ENCODE peak calls at places on chromosomes 6 and 20, in six cellular contexts. K is mesothelial cell of epicardium, D is astrocyte of the spinal cord, E is progenitor cell of endocrine pancreas, S is AG04450, H is cardiac fibroblast. B is an unnamed sample.

GRCh38 chr20:52098186-52098585 is 93.4 kb downstream of the ZFP64 start:
- DNase-seq in K (no peak), D (no peak), E (no peak), S (no peak), H (no peak), B (no peak)

GRCh38 chr20:46350201-46350985 is 42.1 kb upstream of the CDH22 start:
- DNase-seq in K (no peak), D (peak), E (no peak), S (peak), H (peak), B (no peak)

GRCh38 chr6:104711371-104711770 is 148.3 kb downstream of the HACE1 start:
- DNase-seq in K (no peak), D (peak), E (no peak), S (no peak), H (peak), B (peak)

GRCh38 chr6:81465859-81466258 is 286.6 kb downstream of the TENT5A start:
- DNase-seq in K (no peak), D (peak), E (no peak), S (no peak), H (peak), B (no peak)

GRCh38 chr20:34472246-34472925 is 43.8 kb upstream of the DYNLRB1 start:
- DNase-seq in K (no peak), D (peak), E (no peak), S (no peak), H (peak), B (peak)

GRCh38 chr6:31538805-31539400 is 2.9 kb downstream of the DDX39B start:
- DNase-seq in K (no peak), D (no peak), E (no peak), S (no peak), H (no peak), B (no peak)

GRCh38 chr6:32974541-32975308 is 6.3 kb downstream of the BRD2 start:
- DNase-seq in K (no peak), D (no peak), E (no peak), S (no peak), H (no peak), B (no peak)

GRCh38 chr6:24357336-24358218 is at the start of gene DCDC2:
- DNase-seq in K (no peak), D (no peak), E (peak), S (no peak), H (peak), B (no peak)

GRCh38 chr20:19482726-19483125 is 270.3 kb downstream of the SLC24A3 start:
- DNase-seq in K (no peak), D (no peak), E (no peak), S (no peak), H (no peak), B (no peak)

GRCh38 chr6:80440496-80441160 is 334.2 kb downstream of the BCKDHB start:
- DNase-seq in K (no peak), D (no peak), E (no peak), S (no peak), H (no peak), B (no peak)

GRCh38 chr6:14108571-14109410 is 8.8 kb upstream of the CD83 start:
- DNase-seq in K (no peak), D (no peak), E (no peak), S (no peak), H (no peak), B (no peak)

GRCh38 chr6:54238407-54238806 is 69.8 kb upstream of the TINAG start:
- DNase-seq in K (no peak), D (peak), E (no peak), S (peak), H (peak), B (no peak)

GRCh38 chr20:59013031-59013951 is 5.9 kb upstream of the TUBB1 start:
- DNase-seq in K (no peak), D (no peak), E (no peak), S (no peak), H (no peak), B (no peak)

GRCh38 chr20:48676795-48677447 is 150.9 kb downstream of the PREX1 start:
- DNase-seq in K (no peak), D (no peak), E (no peak), S (no peak), H (no peak), B (no peak)

GRCh38 chr6:69866351-69867074 is at the start of gene COL19A1:
- DNase-seq in K (no peak), D (peak), E (peak), S (no peak), H (peak), B (no peak)

GRCh38 chr20:376750-377149 is 3.8 kb upstream of the TRIB3 start:
- DNase-seq in K (no peak), D (no peak), E (no peak), S (no peak), H (no peak), B (no peak)

GRCh38 chr6:139330271-139330670 is 38.5 kb upstream of the TXLNB start:
- DNase-seq in K (no peak), D (no peak), E (no peak), S (no peak), H (no peak), B (no peak)

GRCh38 chr6:170279977-170280688 is 10.7 kb downstream of the DLL1 start:
- DNase-seq in K (no peak), D (no peak), E (no peak), S (no peak), H (peak), B (no peak)

GRCh38 chr20:15205719-15206118 is 868.3 kb upstream of the FLRT3 start:
- DNase-seq in K (no peak), D (no peak), E (no peak), S (no peak), H (no peak), B (no peak)

GRCh38 chr6:51844391-51844735 is 243.1 kb downstream of the PKHD1 start:
- DNase-seq in K (no peak), D (no peak), E (no peak), S (no peak), H (no peak), B (no peak)

GRCh38 chr6:129280719-129281118 is 397.8 kb downstream of the LAMA2 start:
- DNase-seq in K (no peak), D (no peak), E (no peak), S (no peak), H (peak), B (no peak)

GRCh38 chr20:48159156-48159971 is 374.1 kb upstream of the SULF2 start:
- DNase-seq in K (no peak), D (no peak), E (no peak), S (no peak), H (no peak), B (no peak)

GRCh38 chr20:61569836-61570235 is 317.8 kb downstream of the CDH4 start:
- DNase-seq in K (no peak), D (no peak), E (no peak), S (no peak), H (no peak), B (no peak)

GRCh38 chr6:85594197-85594930 is 706 bp upstream of the SNX14 start:
- DNase-seq in K (no peak), D (no peak), E (no peak), S (no peak), H (peak), B (no peak)

GRCh38 chr6:106181664-106182418 is 95.7 kb downstream of the PRDM1 start:
- DNase-seq in K (no peak), D (peak), E (no peak), S (no peak), H (peak), B (peak)

GRCh38 chr6:28606424-28607391 is 81.0 kb downstream of the GPX5 start:
- DNase-seq in K (peak), D (peak), E (no peak), S (no peak), H (peak), B (peak)

GRCh38 chr6:33923857-33924514 is 120.2 kb upstream of the MLN start:
- DNase-seq in K (no peak), D (no peak), E (no peak), S (no peak), H (no peak), B (no peak)

GRCh38 chr6:155187096-155187495 is 76.7 kb upstream of the CLDN20 start:
- DNase-seq in K (no peak), D (no peak), E (no peak), S (no peak), H (no peak), B (no peak)

GRCh38 chr6:3019749-3020320 is 20.1 kb downstream of the NQO2 start:
- DNase-seq in K (no peak), D (no peak), E (no peak), S (no peak), H (no peak), B (no peak)

GRCh38 chr6:111536888-111537287 is 53.9 kb upstream of the REV3L start:
- DNase-seq in K (no peak), D (no peak), E (no peak), S (no peak), H (peak), B (no peak)

GRCh38 chr6:348860-349396 is 42.6 kb upstream of the IRF4 start:
- DNase-seq in K (no peak), D (no peak), E (no peak), S (no peak), H (no peak), B (no peak)

GRCh38 chr6:73262701-73263569 is at the start of gene KHDC1:
- DNase-seq in K (peak), D (peak), E (peak), S (peak), H (peak), B (peak)
- TF ChIP-seq CTCF in K (no peak), D (no peak), E (no peak), S (no peak), H (peak), B (no peak)

GRCh38 chr6:17099401-17100059 is 2.3 kb upstream of the STMND1 start:
- DNase-seq in K (no peak), D (no peak), E (no peak), S (no peak), H (no peak), B (no peak)

GRCh38 chr6:17102258-17102870 is 514 bp downstream of the STMND1 start:
- DNase-seq in K (no peak), D (no peak), E (no peak), S (no peak), H (no peak), B (no peak)

GRCh38 chr6:17107768-17108325 is 6.0 kb downstream of the STMND1 start:
- DNase-seq in K (no peak), D (no peak), E (no peak), S (no peak), H (no peak), B (no peak)

GRCh38 chr6:17101422-17102257 is at the start of gene STMND1:
- DNase-seq in K (peak), D (peak), E (no peak), S (no peak), H (peak), B (peak)

DNA sequence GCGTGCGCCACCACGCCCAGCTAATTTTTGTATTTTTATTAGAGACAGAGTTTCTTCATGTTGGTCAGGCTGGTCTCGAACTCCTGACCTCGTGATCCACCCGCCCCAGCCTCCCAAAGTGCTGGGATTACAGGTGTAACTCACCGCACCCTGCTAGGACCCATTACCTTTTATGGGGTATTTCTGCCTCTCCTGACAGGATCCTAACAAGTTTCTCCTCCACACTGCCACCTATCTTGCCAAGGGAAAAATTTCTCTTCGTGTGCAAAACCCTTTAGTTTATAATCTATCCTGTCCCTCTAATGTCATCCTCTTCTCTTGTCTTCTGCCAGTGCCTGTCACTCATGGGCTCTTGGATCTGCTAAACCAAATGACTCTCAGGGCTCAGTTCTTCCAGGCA is 1.9 kb downstream of the STMND1 start:
- DNase-seq in K (no peak), D (no peak), E (no peak), S (no peak), H (no peak), B (no peak)
- TF ChIP-seq CTCF in K (no peak), D (peak), E (no peak), S (peak), H (no peak), B (no peak)

GRCh38 chr6:44004625-44005506 is 122.4 kb downstream of the MRPL14 start:
- DNase-seq in K (no peak), D (no peak), E (no peak), S (no peak), H (peak), B (no peak)
- TF ChIP-seq CTCF in K (no peak), D (peak), E (peak), S (peak), H (peak), B (no peak)

GRCh38 chr20:25083773-25084615 is 2.1 kb upstream of the VSX1 start:
- DNase-seq in K (no peak), D (no peak), E (peak), S (no peak), H (no peak), B (no peak)

GRCh38 chr20:25081730-25082497 is at the start of gene VSX1:
- DNase-seq in K (no peak), D (no peak), E (no peak), S (no peak), H (no peak), B (no peak)

GRCh38 chr20:25083141-25083772 is 1.3 kb upstream of the VSX1 start:
- DNase-seq in K (no peak), D (no peak), E (no peak), S (no peak), H (no peak), B (no peak)

GRCh38 chr20:25081065-25081729 is 744 bp downstream of the VSX1 start:
- DNase-seq in K (no peak), D (no peak), E (peak), S (no peak), H (no peak), B (peak)

DNA sequence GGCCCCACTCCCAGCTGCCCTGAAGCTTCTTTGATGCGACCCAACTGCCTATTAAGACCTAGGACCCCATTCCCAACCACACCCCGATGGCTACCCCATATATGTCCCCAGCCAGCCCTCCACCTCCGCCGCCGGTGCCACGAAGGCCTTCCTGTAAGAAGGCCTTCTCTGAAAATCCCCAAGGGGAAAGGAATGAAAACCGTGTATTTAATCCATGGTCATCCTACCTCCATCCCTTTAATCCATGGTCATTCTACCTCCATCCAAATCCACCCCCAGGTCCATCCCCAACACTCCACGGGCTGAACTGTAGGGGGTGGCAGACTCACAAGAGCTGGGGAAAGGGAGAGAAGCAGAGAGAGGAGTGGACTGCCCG is 545 bp upstream of the VSX1 start:
- DNase-seq in K (no peak), D (no peak), E (no peak), S (no peak), H (no peak), B (no peak)
- TF ChIP-seq CTCF in K (no peak), D (peak), E (no peak), S (no peak), H (peak), B (no peak)

B was measured in RWPE1.